ENCODE peak calls at places on chromosomes 12 and 14, in ten cellular contexts. O is kidney, Q is caudate nucleus, C is breast epithelium, H is aorta, Y is dorsolateral prefrontal cortex, S is uterus, K is HCT116, U is ovary, F is transverse colon. B is an unnamed sample.
A peak's percentile ranks its signal among the peaks of the same experiment; 100 is the strongest.

GRCh38 chr12:48060474-48060873 is 45.4 kb downstream of the SENP1 start:
- DNase-seq in O (no peak), Q (no peak), C (no peak), H (no peak), Y (no peak), S (no peak), K (no peak), U (no peak), F (no peak), B (no peak)

GRCh38 chr12:125140239-125140917 is 75.1 kb downstream of the AACS start:
- DNase-seq in O (no peak), Q (no peak), C (no peak), H (no peak), Y (no peak), S (no peak), K (no peak), U (no peak), F (no peak), B (no peak)

GRCh38 chr12:118704517-118704916 is 276.8 kb upstream of the SRRM4 start:
- DNase-seq in O (no peak), Q (no peak), C (no peak), H (no peak), Y (no peak), S (no peak), K (no peak), U (no peak), F (no peak), B (no peak)

GRCh38 chr14:33165144-33165925 is 226.7 kb downstream of the NPAS3 start:
- DNase-seq in O (no peak), Q (no peak), C (no peak), H (no peak), Y (no peak), S (no peak), K (no peak), U (no peak), F (no peak), B (no peak)

GRCh38 chr14:100813291-100813690 is 12.6 kb upstream of the MEG3 start:
- DNase-seq in O (peak; percentile 39), Q (no peak), C (no peak), H (peak; percentile 61), Y (no peak), S (no peak), K (no peak), U (no peak), F (no peak), B (no peak)

GRCh38 chr12:120495189-120495722 is 657 bp upstream of the DYNLL1 start:
- DNase-seq in O (no peak), Q (no peak), C (no peak), H (no peak), Y (no peak), S (no peak), K (no peak), U (no peak), F (no peak), B (no peak)

GRCh38 chr12:14841761-14842160 is 1.6 kb downstream of the ART4 start:
- DNase-seq in O (no peak), Q (no peak), C (peak; percentile 69), H (peak; percentile 85), Y (no peak), S (peak; percentile 34), K (no peak), U (no peak), F (peak; percentile 23), B (no peak)

GRCh38 chr14:81220767-81221578 is at the start of gene GTF2A1:
- DNase-seq in O (peak; percentile 99), Q (peak; percentile 99), C (peak; percentile 93), H (peak; percentile 98), Y (peak; percentile 84), S (peak; percentile 96), K (peak; percentile 89), U (peak; percentile 96), F (peak; percentile 95), B (peak; percentile 95)

GRCh38 chr14:96801931-96802330 is 4.7 kb downstream of the VRK1 start:
- DNase-seq in O (no peak), Q (no peak), C (no peak), H (no peak), Y (no peak), S (no peak), K (no peak), U (no peak), F (no peak), B (no peak)

GRCh38 chr12:119664642-119665041 is 3.3 kb upstream of the PRKAB1 start:
- DNase-seq in O (no peak), Q (no peak), C (no peak), H (no peak), Y (no peak), S (no peak), K (no peak), U (no peak), F (no peak), B (no peak)

GRCh38 chr14:49306152-49306751 is 279.9 kb downstream of the RPS29 start:
- DNase-seq in O (no peak), Q (no peak), C (no peak), H (no peak), Y (no peak), S (no peak), K (peak; percentile 18), U (no peak), F (no peak), B (no peak)

GRCh38 chr12:50074936-50075807 is 10.0 kb upstream of the SMARCD1 start:
- DNase-seq in O (peak; percentile 92), Q (peak; percentile 46), C (peak; percentile 67), H (peak; percentile 96), Y (peak; percentile 80), S (peak; percentile 85), K (peak; percentile 42), U (peak; percentile 90), F (peak; percentile 89), B (peak; percentile 79)

GRCh38 chr14:85578925-85579324 is 49.0 kb downstream of the FLRT2 start:
- DNase-seq in O (no peak), Q (no peak), C (no peak), H (no peak), Y (no peak), S (no peak), K (no peak), U (no peak), F (no peak), B (no peak)

GRCh38 chr14:98163285-98163741 is 1108.7 kb downstream of the BCL11B start:
- DNase-seq in O (no peak), Q (no peak), C (no peak), H (no peak), Y (no peak), S (no peak), K (no peak), U (no peak), F (no peak), B (no peak)

GRCh38 chr12:88251798-88252197 is 109.7 kb downstream of the TMTC3 start:
- DNase-seq in O (no peak), Q (no peak), C (no peak), H (no peak), Y (no peak), S (no peak), K (no peak), U (no peak), F (no peak), B (no peak)

GRCh38 chr12:113537041-113537750 is 65.5 kb upstream of the LHX5 start:
- DNase-seq in O (no peak), Q (no peak), C (no peak), H (no peak), Y (no peak), S (no peak), K (no peak), U (no peak), F (no peak), B (no peak)
- H3K27ac ChIP-seq in O (no peak overlapping the region), Q (no peak overlapping the region), C (no peak overlapping the region), H (no peak overlapping the region), Y (no peak overlapping the region), S (no peak overlapping the region), K (no peak overlapping the region), U (no peak overlapping the region), F (no peak overlapping the region), B (no peak overlapping the region)

GRCh38 chr12:128803788-128804187 is 20.0 kb downstream of the SLC15A4 start:
- DNase-seq in O (no peak), Q (no peak), C (no peak), H (no peak), Y (no peak), S (no peak), K (no peak), U (no peak), F (no peak), B (no peak)

GRCh38 chr12:128807161-128807724 is 16.5 kb downstream of the SLC15A4 start:
- DNase-seq in O (no peak), Q (no peak), C (no peak), H (no peak), Y (no peak), S (no peak), K (no peak), U (no peak), F (no peak), B (no peak)

GRCh38 chr12:128802756-128803155 is 21.0 kb downstream of the SLC15A4 start:
- DNase-seq in O (no peak), Q (no peak), C (no peak), H (no peak), Y (no peak), S (no peak), K (no peak), U (no peak), F (no peak), B (no peak)

GRCh38 chr12:128806573-128806972 is 17.2 kb downstream of the SLC15A4 start:
- DNase-seq in O (no peak), Q (no peak), C (no peak), H (no peak), Y (no peak), S (no peak), K (no peak), U (no peak), F (no peak), B (no peak)

DNA sequence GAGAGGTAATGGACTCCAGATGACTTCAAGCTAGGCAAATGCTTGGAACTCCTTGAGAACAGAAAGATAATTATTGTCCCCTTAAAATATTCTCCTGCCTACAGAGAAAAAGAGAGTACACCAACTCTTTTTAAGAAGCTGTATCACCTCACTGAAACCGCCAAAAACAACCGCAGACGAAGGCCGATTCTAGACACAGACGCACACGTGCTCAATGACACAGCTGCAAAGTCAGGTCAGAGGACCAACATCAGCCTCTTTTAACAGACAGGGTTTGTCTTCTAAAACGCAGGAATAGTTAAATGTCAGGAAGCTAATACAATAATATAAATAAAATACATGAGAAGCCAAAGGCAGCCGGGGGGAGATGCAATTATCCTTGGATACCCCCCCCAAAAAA is 19.0 kb downstream of the SLC15A4 start:
- DNase-seq in O (no peak), Q (no peak), C (no peak), H (no peak), Y (no peak), S (no peak), K (no peak), U (no peak), F (no peak), B (no peak)
- H3K27ac ChIP-seq in O (no peak overlapping the region), Q (no peak overlapping the region), C (no peak overlapping the region), H (no peak overlapping the region), Y (no peak overlapping the region), S (no peak overlapping the region), K (no peak overlapping the region), U (no peak overlapping the region), F (no peak overlapping the region), B (no peak overlapping the region)

GRCh38 chr12:106782619-106783018 is 8.1 kb downstream of the RIC8B start:
- DNase-seq in O (no peak), Q (no peak), C (no peak), H (no peak), Y (no peak), S (no peak), K (no peak), U (no peak), F (no peak), B (no peak)
- H3K27ac ChIP-seq in O (no peak overlapping the region), Q (no peak overlapping the region), C (peak overlapping the region; percentile 52), H (no peak overlapping the region), Y (no peak overlapping the region), S (no peak overlapping the region), K (no peak overlapping the region), U (no peak overlapping the region), F (no peak overlapping the region), B (no peak overlapping the region)

GRCh38 chr14:20429801-20430669 is 5.9 kb downstream of the KLHL33 start:
- DNase-seq in O (peak; percentile 79), Q (no peak), C (no peak), H (no peak), Y (no peak), S (no peak), K (no peak), U (peak; percentile 56), F (peak; percentile 60), B (no peak)
- H3K27ac ChIP-seq in O (no peak overlapping the region), Q (peak overlapping the region; percentile 41), C (no peak overlapping the region), H (no peak overlapping the region), Y (no peak overlapping the region), S (no peak overlapping the region), K (no peak overlapping the region), U (no peak overlapping the region), F (no peak overlapping the region), B (no peak overlapping the region)

B was measured in CD4-positive, alpha-beta T cell.